ENCODE peak calls at places on chromosome 1, in ten cellular contexts. V is cardiac muscle cell, M is heart right ventricle, H is fibroblast of lung, C is spleen, X is mammary epithelial cell, Q is ovary, A is RWPE1, F is OCI-LY7, W is uterus. L is an unnamed sample.

GRCh38 chr1:227841141-227841540 is 25.7 kb downstream of the PRSS38 start:
- DNase-seq in M (no peak), C (no peak), H (no peak), W (no peak), X (no peak), Q (no peak), A (no peak), V (no peak), F (no peak), L (no peak)

GRCh38 chr1:208058212-208059155 is 147.6 kb upstream of the CD34 start:
- DNase-seq in X (no peak), C (no peak), Q (no peak), H (no peak), M (no peak), A (no peak), W (no peak), F (no peak), V (peak; percentile 14), L (no peak)

GRCh38 chr1:158024737-158025136 is 31.3 kb downstream of the KIRREL1 start:
- DNase-seq in Q (no peak), W (no peak), V (no peak), C (no peak), A (no peak), M (no peak), F (no peak), X (no peak), H (no peak), L (no peak)

GRCh38 chr1:169550294-169550693 is 36.0 kb downstream of the F5 start:
- DNase-seq in M (no peak), V (peak; percentile 68), A (peak; percentile 53), Q (no peak), C (no peak), H (peak; percentile 16), W (no peak), X (peak; percentile 24), F (peak; percentile 48), L (no peak)

GRCh38 chr1:112358798-112359408 is 37.1 kb upstream of the CTTNBP2NL start:
- DNase-seq in H (peak; percentile 35), Q (peak; percentile 85), V (peak; percentile 87), M (peak; percentile 76), C (peak; percentile 83), A (peak; percentile 51), W (peak; percentile 83), X (peak; percentile 59), F (peak; percentile 43), L (peak; percentile 53)

GRCh38 chr1:211369640-211370039 is 43.0 kb downstream of the TRAF5 start:
- DNase-seq in X (no peak), M (no peak), Q (no peak), A (no peak), V (no peak), W (no peak), F (no peak), H (no peak), C (no peak), L (no peak)

GRCh38 chr1:221071761-221072160 is 192.5 kb downstream of the HLX start:
- DNase-seq in H (no peak), X (no peak), M (no peak), F (no peak), C (no peak), V (no peak), A (no peak), W (no peak), Q (no peak), L (no peak)

GRCh38 chr1:78176448-78176847 is 130.7 kb downstream of the GIPC2 start:
- DNase-seq in X (peak; percentile 85), A (peak; percentile 66), W (no peak), M (no peak), F (no peak), Q (no peak), C (no peak), H (peak; percentile 92), V (peak; percentile 91), L (no peak)

GRCh38 chr1:211352985-211353515 is 26.4 kb downstream of the TRAF5 start:
- DNase-seq in A (peak; percentile 26), V (peak; percentile 21), M (peak; percentile 24), C (peak; percentile 92), H (no peak), X (peak; percentile 29), F (peak; percentile 72), Q (no peak), W (no peak), L (no peak)

GRCh38 chr1:201714542-201715276 is 114.2 kb upstream of the IPO9 start:
- DNase-seq in Q (peak; percentile 68), H (peak; percentile 100), W (peak; percentile 84), F (no peak), A (peak; percentile 99), X (peak; percentile 98), M (peak; percentile 60), C (no peak), V (peak; percentile 97), L (no peak)

GRCh38 chr1:160022330-160023310 is 9.2 kb downstream of the PIGM start:
- DNase-seq in H (no peak), M (no peak), V (no peak), X (peak; percentile 69), W (no peak), A (peak; percentile 40), F (no peak), C (no peak), Q (no peak), L (no peak)

GRCh38 chr1:15935056-15935950 is 40.6 kb downstream of the ZBTB17 start:
- DNase-seq in F (no peak), Q (peak; percentile 31), A (no peak), W (no peak), C (no peak), X (no peak), V (no peak), M (no peak), H (no peak), L (no peak)

GRCh38 chr1:44531785-44532566 is 126.9 kb downstream of the RNF220 start:
- DNase-seq in Q (no peak), H (peak; percentile 76), A (peak; percentile 53), M (no peak), C (no peak), V (peak; percentile 35), F (no peak), X (peak; percentile 82), W (no peak), L (no peak)

GRCh38 chr1:166489670-166490436 is 323.1 kb upstream of the FAM78B start:
- DNase-seq in Q (no peak), W (no peak), F (peak; percentile 40), A (peak; percentile 2), C (peak; percentile 82), X (no peak), M (no peak), V (no peak), H (no peak), L (no peak)

GRCh38 chr1:15411593-15412487 is 2.2 kb downstream of the EFHD2 start:
- DNase-seq in C (peak; percentile 96), X (no peak), M (peak; percentile 54), W (no peak), V (peak; percentile 40), Q (no peak), H (no peak), A (no peak), F (peak; percentile 77), L (no peak)

GRCh38 chr1:25747046-25747705 is 52.8 kb upstream of the SELENON start:
- DNase-seq in V (no peak), M (no peak), H (no peak), A (no peak), X (no peak), Q (no peak), F (no peak), C (no peak), W (no peak), L (no peak)
- H3K27ac ChIP-seq in V (no peak overlapping the region), M (no peak overlapping the region), H (no peak overlapping the region), A (no peak overlapping the region), X (no peak overlapping the region), Q (no peak overlapping the region), F (no peak overlapping the region), C (no peak overlapping the region), W (no peak overlapping the region), L (no peak overlapping the region)

DNA sequence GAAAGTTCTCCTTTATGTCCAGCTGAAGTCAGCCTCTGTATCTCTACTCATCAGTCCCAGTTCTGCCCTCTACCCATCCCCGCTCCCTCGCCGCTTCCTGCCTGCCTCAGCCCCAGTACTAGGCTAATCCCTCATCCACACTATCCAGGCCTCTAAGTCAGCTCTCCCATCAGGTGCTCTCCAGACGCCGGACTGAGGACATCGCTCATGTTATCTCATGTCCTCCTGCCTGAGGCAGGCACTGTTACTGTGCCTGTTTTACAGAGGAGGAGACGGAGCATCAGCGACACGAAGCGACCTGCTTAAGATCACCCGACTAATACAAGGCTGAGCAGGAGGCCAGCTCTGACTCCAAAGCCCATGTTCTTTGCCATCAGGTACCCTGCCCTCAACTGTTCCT is 57.3 kb upstream of the RUNX3 start:
- DNase-seq in H (no peak), X (no peak), A (no peak), C (peak; percentile 47), Q (no peak), F (no peak), M (no peak), W (no peak), V (no peak), L (no peak)
- H3K27ac ChIP-seq in H (no peak overlapping the region), X (no peak overlapping the region), A (no peak overlapping the region), C (no peak overlapping the region), Q (no peak overlapping the region), F (no peak overlapping the region), M (no peak overlapping the region), W (no peak overlapping the region), V (no peak overlapping the region), L (no peak overlapping the region)

DNA sequence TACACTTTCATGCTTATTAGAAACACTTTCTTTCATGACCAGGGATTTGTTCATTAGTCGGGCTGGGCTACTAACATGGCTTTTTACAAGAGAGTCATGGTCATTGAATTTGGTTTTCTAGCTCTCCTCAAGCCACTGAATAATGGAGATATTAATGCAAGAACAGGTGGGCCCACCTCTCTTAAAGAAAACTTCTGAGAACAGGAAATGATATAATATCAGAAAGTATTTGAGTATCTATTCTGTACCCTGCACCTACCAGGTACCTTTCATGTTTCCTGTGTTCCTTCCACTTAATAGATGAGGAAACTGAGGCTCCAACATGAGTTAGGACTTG is 90.0 kb downstream of the TRABD2B start:
- DNase-seq in C (no peak), A (no peak), F (no peak), W (no peak), V (no peak), X (no peak), Q (no peak), M (no peak), H (no peak), L (no peak)
- H3K27ac ChIP-seq in C (no peak overlapping the region), A (no peak overlapping the region), F (no peak overlapping the region), W (no peak overlapping the region), V (no peak overlapping the region), X (no peak overlapping the region), Q (no peak overlapping the region), M (no peak overlapping the region), H (no peak overlapping the region), L (no peak overlapping the region)

DNA sequence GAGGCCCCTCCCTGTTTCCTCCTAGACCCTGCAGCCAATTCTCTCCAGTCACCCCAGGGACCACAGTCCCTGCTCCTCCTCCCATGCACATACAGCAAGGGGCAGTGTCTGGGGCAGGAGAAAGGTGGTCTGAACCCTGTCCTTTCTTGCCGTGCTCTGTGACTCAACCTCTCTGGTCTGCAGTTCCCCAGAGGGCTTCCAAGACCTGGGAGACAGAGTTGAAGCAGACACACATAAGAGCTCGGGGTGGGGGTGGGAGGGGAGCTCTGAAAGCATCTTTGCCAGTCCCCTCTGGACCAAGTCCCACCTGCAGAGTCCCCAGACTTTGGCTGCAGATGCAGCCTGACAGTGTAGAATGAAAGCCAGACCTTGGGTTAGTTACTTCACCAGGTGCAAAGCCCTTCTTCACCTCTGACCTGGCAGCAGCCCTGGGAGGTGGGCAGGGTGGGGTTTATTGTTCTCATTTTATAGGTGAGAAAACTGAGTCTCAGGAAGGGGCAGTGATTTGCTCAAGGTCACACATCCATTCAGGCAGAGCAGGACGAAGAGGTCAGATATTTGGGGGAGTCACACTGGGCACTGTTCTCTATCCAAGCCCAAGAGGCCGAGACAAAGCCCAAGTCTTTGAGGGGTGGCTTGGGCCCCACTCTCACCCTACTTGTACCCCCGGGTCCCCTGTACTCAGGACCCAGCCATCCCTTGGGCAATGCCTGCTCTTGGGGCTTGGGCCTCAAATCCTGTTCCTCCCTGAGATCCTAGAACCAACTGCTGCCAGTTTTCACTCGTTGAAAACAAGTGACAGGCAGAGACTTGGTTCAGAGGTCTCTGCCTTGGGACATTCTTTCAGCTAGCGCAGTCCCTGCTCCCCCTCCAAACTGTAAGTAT is 693 bp downstream of the PDZK1IP1 start:
- DNase-seq in M (no peak), H (no peak), W (no peak), V (no peak), F (no peak), X (no peak), Q (no peak), C (peak; percentile 42), A (no peak), L (no peak)
- H3K27ac ChIP-seq in M (no peak overlapping the region), H (no peak overlapping the region), W (no peak overlapping the region), V (no peak overlapping the region), F (no peak overlapping the region), X (no peak overlapping the region), Q (no peak overlapping the region), C (no peak overlapping the region), A (peak overlapping the region; percentile 90), L (no peak overlapping the region)